ENCODE peak calls at places on chromosomes 16 and 17, in eight cellular contexts. E is mesothelial cell of epicardium; R is brain microvascular endothelial cell; B is stomach; M is NCI-H345; Q is stimulated activated CD8-positive, alpha-beta memory T cell treated with anti-CD3 and anti-CD28 coated beads, Interleukin-15, amount 100 ng/mL, for 24 hours; L is posterior cingulate gyrus; V is stimulated activated CD4-positive, alpha-beta T cell treated with anti-CD3 and anti-CD28 coated beads, Interleukin-15, amount 100 ng/mL, for 1 hour. U is an unnamed sample.

GRCh38 chr17:79595471-79595870 is 15.4 kb downstream of the RBFOX3 start:
- DNase-seq in E (no peak), R (no peak), B (no peak), M (no peak), Q (no peak), L (no peak), V (no peak), U (no peak)

GRCh38 chr16:30335598-30336474 is 19.3 kb downstream of the CD2BP2 start:
- DNase-seq in E (no peak), R (no peak), B (no peak), M (no peak), Q (no peak), L (no peak), V (no peak), U (no peak)

GRCh38 chr17:59851431-59852375 is 41.0 kb downstream of the TUBD1 start:
- DNase-seq in E (no peak), R (peak; percentile 63), B (peak; percentile 47), M (no peak), Q (no peak), L (no peak), V (no peak), U (no peak)

GRCh38 chr16:69326172-69326873 is 4.1 kb downstream of the PDF start:
- DNase-seq in E (no peak), R (no peak), B (no peak), M (no peak), Q (no peak), L (no peak), V (no peak), U (no peak)

GRCh38 chr17:41645371-41646063 is 21.1 kb upstream of the KRT17 start:
- DNase-seq in E (no peak), R (peak; percentile 57), B (no peak), M (no peak), Q (no peak), L (no peak), V (no peak), U (no peak)

GRCh38 chr16:91484-91883 is 13.5 kb downstream of the MPG start:
- DNase-seq in E (no peak), R (no peak), B (peak; percentile 48), M (peak; percentile 80), Q (no peak), L (no peak), V (no peak), U (no peak)

GRCh38 chr17:56978441-56979090 is 635 bp downstream of the SCPEP1 start:
- DNase-seq in E (no peak), R (no peak), B (no peak), M (no peak), Q (no peak), L (no peak), V (no peak), U (no peak)

GRCh38 chr16:29926675-29927522 is 873 bp upstream of the KCTD13 start:
- DNase-seq in E (no peak), R (no peak), B (no peak), M (peak; percentile 51), Q (no peak), L (peak; percentile 24), V (no peak), U (no peak)

GRCh38 chr17:1933875-1934715 is 91.0 kb downstream of the RTN4RL1 start:
- DNase-seq in E (no peak), R (no peak), B (no peak), M (no peak), Q (no peak), L (no peak), V (no peak), U (no peak)

GRCh38 chr16:28237754-28238357 is 26.1 kb upstream of the XPO6 start:
- DNase-seq in E (no peak), R (no peak), B (no peak), M (no peak), Q (no peak), L (no peak), V (no peak), U (no peak)

GRCh38 chr16:87921236-87921773 is 15.0 kb downstream of the CA5A start:
- DNase-seq in E (no peak), R (no peak), B (peak; percentile 73), M (no peak), Q (no peak), L (no peak), V (no peak), U (no peak)

GRCh38 chr16:56615353-56615752 is 7.0 kb downstream of the MT2A start:
- DNase-seq in E (no peak), R (no peak), B (no peak), M (no peak), Q (no peak), L (no peak), V (no peak), U (no peak)

GRCh38 chr16:1208239-1208830 is 16.7 kb downstream of the TPSG1 start:
- DNase-seq in E (no peak), R (no peak), B (no peak), M (no peak), Q (no peak), L (no peak), V (no peak), U (no peak)

GRCh38 chr17:2232244-2232638 is 71.3 kb downstream of the SMG6 start:
- DNase-seq in E (no peak), R (peak; percentile 97), B (no peak), M (no peak), Q (no peak), L (no peak), V (no peak), U (no peak)

GRCh38 chr17:42179911-42180410 is 981 bp downstream of the KCNH4 start:
- DNase-seq in E (peak; percentile 76), R (no peak), B (peak; percentile 38), M (peak; percentile 3), Q (no peak), L (no peak), V (no peak), U (no peak)

GRCh38 chr16:88339926-88340754 is 42.6 kb upstream of the ZNF469 start:
- DNase-seq in E (no peak), R (no peak), B (no peak), M (peak; percentile 56), Q (no peak), L (no peak), V (no peak), U (no peak)

GRCh38 chr16:20023190-20023589 is 50.5 kb downstream of the GPR139 start:
- DNase-seq in E (no peak), R (peak; percentile 2), B (no peak), M (no peak), Q (no peak), L (no peak), V (no peak), U (no peak)

GRCh38 chr17:12358477-12358876 is 307.2 kb upstream of the MYOCD start:
- DNase-seq in E (no peak), R (no peak), B (no peak), M (no peak), Q (no peak), L (no peak), V (no peak), U (no peak)

GRCh38 chr17:59149051-59149450 is 5.9 kb downstream of the SKA2 start:
- DNase-seq in E (no peak), R (no peak), B (no peak), M (no peak), Q (no peak), L (no peak), V (no peak), U (no peak)